ENCODE peak calls at places on chromosomes 3 and 15, in five cellular contexts. T, B, J, D and Z are unnamed samples.

GRCh38 chr3:67686067-67686466 is 31.7 kb upstream of the SUCLG2 start:
- DNase-seq in T (no peak), D (no peak), J (no peak), B (no peak), Z (no peak)

GRCh38 chr3:151918253-151919029 is 45.0 kb downstream of the SUCNR1 start:
- DNase-seq in T (no peak), B (no peak), D (no peak), J (peak), Z (peak)

GRCh38 chr3:169744332-169745054 is 20.4 kb downstream of the TERC start:
- DNase-seq in B (no peak), J (peak), D (no peak), T (no peak), Z (no peak)

GRCh38 chr3:30945291-30945690 is 50.8 kb upstream of the GADL1 start:
- DNase-seq in T (no peak), B (no peak), D (no peak), J (no peak), Z (no peak)

GRCh38 chr15:33279613-33280205 is 31.1 kb upstream of the RYR3 start:
- DNase-seq in J (peak), T (no peak), B (no peak), D (no peak), Z (peak)

GRCh38 chr3:132253262-132253878 is 63.8 kb upstream of the ACP3 start:
- DNase-seq in D (peak), B (no peak), J (peak), T (no peak), Z (peak)

GRCh38 chr3:195809796-195810454 is 1.8 kb downstream of the MUC4 start:
- DNase-seq in B (no peak), D (no peak), T (no peak), J (peak), Z (no peak)

GRCh38 chr15:50879016-50879415 is 29.5 kb upstream of the AP4E1 start:
- DNase-seq in D (no peak), J (no peak), T (no peak), B (no peak), Z (no peak)

GRCh38 chr15:38253448-38253847 is 812 bp downstream of the SPRED1 start:
- DNase-seq in B (no peak), T (no peak), D (no peak), J (peak), Z (peak)

GRCh38 chr15:25767356-25768151 is 95.6 kb downstream of the ATP10A start:
- DNase-seq in J (no peak), D (no peak), B (no peak), T (no peak), Z (no peak)

DNA sequence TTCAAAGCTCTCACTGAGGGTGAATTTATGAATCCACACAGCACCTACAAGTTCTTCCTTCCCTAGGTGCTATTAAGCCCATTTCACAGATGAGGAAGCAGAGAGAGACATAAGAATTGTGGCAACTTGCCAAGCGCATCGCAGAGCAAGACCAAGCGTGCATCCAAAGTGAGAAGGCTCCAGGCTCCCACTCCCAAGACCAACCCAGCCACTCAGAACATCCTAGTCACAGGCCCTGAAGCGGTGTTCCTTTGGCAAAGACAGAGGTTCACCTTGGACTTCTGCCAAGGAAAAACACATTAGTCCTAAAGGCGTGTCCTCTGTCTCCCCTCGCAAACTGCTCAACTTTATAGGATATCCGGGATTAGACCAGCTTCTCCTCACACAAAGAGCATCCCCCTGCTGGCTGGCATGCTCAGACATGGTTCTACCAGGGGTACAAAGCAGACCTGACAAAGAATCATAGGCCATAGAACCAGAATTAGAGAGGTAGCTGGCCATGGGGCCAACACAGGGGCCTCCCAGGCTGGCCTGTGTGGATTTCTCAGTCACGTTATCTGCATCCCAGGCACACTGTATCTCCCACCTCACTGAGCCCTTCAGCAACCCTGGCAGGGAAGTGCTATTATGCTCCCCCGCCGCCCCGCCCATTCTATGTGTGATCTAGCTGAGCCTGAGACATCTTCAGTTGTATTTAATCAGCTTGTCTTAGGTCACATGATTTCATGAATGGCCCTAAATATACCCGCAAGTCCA is 160.2 kb downstream of the FOXP1 start:
- DNase-seq in B (no peak), T (no peak), J (peak), D (no peak), Z (no peak)
- TF ChIP-seq CTCF in B (no peak), T (no peak), J (peak), D (no peak), Z (peak)

DNA sequence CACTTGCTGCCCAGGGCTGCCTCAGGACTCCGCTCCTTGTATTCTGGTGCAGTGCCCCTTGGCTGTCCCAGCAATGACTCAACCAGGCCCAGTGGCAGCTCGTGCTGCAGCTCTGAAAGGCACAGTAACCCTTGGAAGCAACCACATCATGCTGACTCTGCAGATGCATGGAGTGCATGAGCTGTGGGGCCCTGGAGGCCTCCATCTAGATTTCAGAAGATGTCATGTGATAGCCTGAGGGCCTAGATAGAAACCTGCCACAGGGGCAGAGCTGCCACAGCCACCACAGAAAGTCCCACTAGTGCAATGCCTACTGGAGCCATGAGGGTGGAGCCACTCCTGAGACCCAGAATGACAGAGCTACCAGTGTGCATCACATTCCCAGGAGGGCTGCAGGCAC is 117.1 kb upstream of the SMAD3 start:
- DNase-seq in T (no peak), D (no peak), J (peak), B (no peak), Z (peak)
- TF ChIP-seq CTCF in T (no peak), D (no peak), J (no peak), B (no peak), Z (peak)

GRCh38 chr3:187150599-187150998 is 11.3 kb upstream of the RPL39L start:
- DNase-seq in J (no peak), B (peak), D (peak), T (no peak), Z (no peak)
- TF ChIP-seq CTCF in J (no peak), B (no peak), D (peak), T (no peak), Z (no peak)

DNA sequence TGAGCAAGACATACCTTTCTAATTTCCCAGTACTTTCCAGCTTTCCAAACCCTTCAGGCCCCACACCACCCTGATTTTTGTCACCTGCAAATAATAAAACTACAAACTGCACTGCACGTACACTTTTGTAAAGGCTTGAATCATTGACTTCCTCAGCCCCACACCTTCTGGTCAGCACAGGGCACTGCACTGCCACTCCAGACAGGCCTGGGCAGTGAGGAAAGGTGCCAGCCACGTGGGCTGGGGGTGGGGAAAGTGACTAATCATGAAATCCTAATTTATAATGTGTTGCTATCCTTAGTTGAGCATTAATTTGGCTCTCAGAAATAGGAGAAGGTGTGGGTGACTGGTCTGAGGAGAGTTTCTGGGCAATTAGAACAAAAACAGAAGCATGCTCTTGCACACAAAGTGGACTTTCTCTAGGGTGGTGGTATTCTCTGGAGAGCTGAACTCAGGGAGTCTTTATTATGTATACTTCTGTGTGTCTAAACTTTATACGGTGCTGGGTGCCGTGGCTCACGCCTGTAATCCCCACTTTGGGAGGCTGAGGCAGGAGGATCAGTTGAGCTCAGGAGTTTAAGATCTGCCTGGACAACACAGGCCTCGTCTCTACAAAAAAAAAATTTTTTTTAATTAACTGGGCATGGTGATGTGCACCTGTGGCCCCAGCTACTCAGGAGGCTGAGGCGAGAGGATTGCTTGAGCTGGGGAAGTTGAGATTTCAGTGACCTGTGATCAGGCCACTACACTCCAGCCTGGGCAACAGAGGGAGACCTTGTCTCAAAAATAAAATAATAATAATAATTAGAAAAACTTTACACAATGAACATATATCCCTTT is 58.2 kb upstream of the FLNB start:
- DNase-seq in B (no peak), J (no peak), T (no peak), D (no peak), Z (peak)
- TF ChIP-seq CTCF in B (no peak), J (peak), T (peak), D (no peak), Z (peak)

GRCh38 chr3:37940242-37940908 is 50.2 kb upstream of the VILL start:
- DNase-seq in T (no peak), B (no peak), D (no peak), J (no peak), Z (no peak)
- TF ChIP-seq CTCF in T (no peak), B (no peak), D (no peak), J (no peak), Z (no peak)

GRCh38 chr3:37984051-37984450 is 6.5 kb upstream of the VILL start:
- DNase-seq in J (no peak), B (no peak), D (no peak), T (no peak), Z (no peak)

GRCh38 chr3:37987315-37987697 is 3.3 kb upstream of the VILL start:
- DNase-seq in J (no peak), T (no peak), D (no peak), B (no peak), Z (no peak)

GRCh38 chr3:37984596-37984995 is 6.0 kb upstream of the VILL start:
- DNase-seq in D (no peak), J (no peak), T (no peak), B (no peak), Z (no peak)

GRCh38 chr3:37986479-37987314 is 3.9 kb upstream of the VILL start:
- DNase-seq in B (no peak), T (no peak), J (no peak), D (no peak), Z (no peak)

GRCh38 chr3:37985637-37986320 is 4.8 kb upstream of the VILL start:
- DNase-seq in J (no peak), T (no peak), B (no peak), D (no peak), Z (no peak)
- TF ChIP-seq CTCF in J (no peak), T (no peak), B (no peak), D (no peak), Z (peak)

DNA sequence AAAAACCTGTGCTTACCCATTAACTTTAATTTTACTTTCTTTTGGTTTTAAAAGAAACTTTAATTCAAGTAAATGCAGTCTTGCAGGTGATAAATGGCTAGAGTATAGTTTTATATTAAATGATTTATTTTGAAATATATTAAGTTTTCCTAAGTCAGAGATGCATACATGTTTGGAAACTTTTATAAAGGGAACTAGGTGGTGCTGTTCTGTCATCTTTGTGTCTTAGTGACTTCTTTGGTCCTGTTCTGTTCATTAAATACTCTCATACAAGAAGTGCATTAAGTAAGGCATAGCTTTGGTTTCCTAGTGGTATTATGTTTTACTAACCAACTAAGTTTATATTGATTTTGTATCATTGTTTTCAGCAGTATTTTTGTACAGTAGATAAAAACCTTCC is 15.6 kb downstream of the CADM2 start:
- DNase-seq in J (no peak), B (no peak), D (no peak), T (no peak), Z (no peak)
- TF ChIP-seq CTCF in J (no peak), B (no peak), D (no peak), T (peak), Z (no peak)

GRCh38 chr3:100634493-100635272 is 25.3 kb downstream of the ADGRG7 start:
- DNase-seq in B (no peak), T (no peak), J (no peak), D (no peak), Z (peak)
- TF ChIP-seq CTCF in B (no peak), T (no peak), J (no peak), D (no peak), Z (no peak)

DNA sequence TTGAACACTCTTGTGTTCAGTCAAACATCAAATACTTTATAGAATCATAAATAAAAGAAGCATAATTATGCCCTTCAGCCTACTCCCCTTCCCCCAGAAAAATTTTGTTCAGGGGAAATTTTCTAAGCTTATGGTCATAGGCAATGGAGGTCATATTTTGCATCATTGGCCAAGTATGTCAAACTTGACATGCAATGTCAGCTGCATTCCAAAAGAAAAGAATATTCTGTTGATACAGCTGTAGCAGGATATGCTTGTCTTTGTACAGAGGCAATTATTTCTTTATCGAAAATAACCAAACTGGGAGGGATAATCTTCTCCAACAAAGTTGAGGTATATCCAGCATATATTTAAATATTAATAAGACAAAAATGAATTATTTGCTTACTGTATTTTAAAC is 328.2 kb downstream of the ZIC1 start:
- DNase-seq in B (no peak), T (no peak), D (no peak), J (peak), Z (no peak)
- TF ChIP-seq CTCF in B (no peak), T (no peak), D (no peak), J (no peak), Z (no peak)